ENCODE peak calls at places on chromosome 7, in eight cellular contexts. H, P, E, O, Q, Z, S and U are unnamed samples.

GRCh38 chr7:84354866-84355265 is 160.3 kb upstream of the SEMA3A start:
- DNase-seq in Q (no peak), S (no peak), E (peak), P (no peak), O (no peak), Z (no peak), H (no peak), U (no peak)

GRCh38 chr7:4706384-4707032 is 24.4 kb downstream of the FOXK1 start:
- DNase-seq in O (no peak), E (peak), S (no peak), H (no peak), Q (no peak), Z (no peak), P (no peak), U (no peak)

GRCh38 chr7:157686285-157686894 is 349.6 kb downstream of the DNAJB6 start:
- DNase-seq in S (peak), P (no peak), H (no peak), Z (no peak), Q (no peak), E (no peak), O (no peak), U (no peak)

GRCh38 chr7:29924684-29925083 is 64.9 kb downstream of the SCRN1 start:
- DNase-seq in O (no peak), E (no peak), P (no peak), Q (no peak), S (no peak), Z (no peak), H (no peak), U (no peak)

GRCh38 chr7:47253650-47254080 is 328.2 kb downstream of the TNS3 start:
- DNase-seq in Z (no peak), H (no peak), P (peak), O (peak), Q (peak), E (peak), S (no peak), U (peak)

GRCh38 chr7:36261019-36261754 is 108.1 kb downstream of the EEPD1 start:
- DNase-seq in S (no peak), Q (no peak), E (peak), P (no peak), H (no peak), O (no peak), Z (no peak), U (no peak)

GRCh38 chr7:47709051-47709450 is 127.1 kb upstream of the TNS3 start:
- DNase-seq in P (no peak), E (no peak), Z (no peak), S (no peak), Q (no peak), H (no peak), O (peak), U (no peak)

GRCh38 chr7:100568936-100569844 is 4.5 kb downstream of the SAP25 start:
- DNase-seq in H (peak), Q (no peak), Z (peak), E (no peak), S (no peak), O (peak), P (no peak), U (peak)

GRCh38 chr7:90192876-90193765 is 18.4 kb upstream of the STEAP2 start:
- DNase-seq in H (no peak), Z (no peak), S (no peak), P (no peak), O (no peak), Q (no peak), E (peak), U (no peak)

GRCh38 chr7:46344533-46344932 is 423.5 kb upstream of the IGFBP3 start:
- DNase-seq in Q (no peak), O (no peak), Z (no peak), P (no peak), E (no peak), H (no peak), S (no peak), U (no peak)

GRCh38 chr7:66907731-66908130 is 13.3 kb upstream of the TMEM248 start:
- DNase-seq in P (no peak), E (no peak), Z (no peak), Q (no peak), O (no peak), H (no peak), S (no peak), U (no peak)

GRCh38 chr7:2016021-2016631 is 216.6 kb downstream of the MAD1L1 start:
- DNase-seq in Z (no peak), H (no peak), E (no peak), P (no peak), Q (no peak), S (peak), O (no peak), U (peak)

GRCh38 chr7:127667017-127667670 is 15.2 kb downstream of the SND1 start:
- DNase-seq in Q (no peak), E (peak), H (no peak), S (no peak), O (no peak), Z (no peak), P (no peak), U (no peak)

GRCh38 chr7:76131872-76132271 is 69.8 kb upstream of the SRRM3 start:
- DNase-seq in H (no peak), O (no peak), Z (no peak), S (no peak), E (no peak), Q (no peak), P (no peak), U (no peak)

GRCh38 chr7:37916673-37917660 is at the start of gene SFRP4:
- DNase-seq in Z (no peak), O (peak), H (no peak), P (peak), E (peak), S (peak), Q (peak), U (peak)

GRCh38 chr7:125934539-125934938 is 1004.9 kb upstream of the POT1 start:
- DNase-seq in O (no peak), P (no peak), Q (no peak), Z (no peak), E (no peak), H (no peak), S (no peak), U (no peak)

GRCh38 chr7:6218324-6218723 is 54.1 kb downstream of the CYTH3 start:
- DNase-seq in H (no peak), Q (no peak), O (no peak), S (no peak), E (no peak), P (no peak), Z (no peak), U (no peak)

GRCh38 chr7:42192851-42193456 is 44.1 kb downstream of the GLI3 start:
- DNase-seq in S (no peak), E (peak), Z (no peak), H (no peak), Q (no peak), O (no peak), P (no peak), U (no peak)

GRCh38 chr7:155788616-155789000 is 23.7 kb downstream of the SHH start:
- DNase-seq in O (no peak), H (no peak), Z (no peak), P (no peak), Q (no peak), E (no peak), S (peak), U (no peak)

GRCh38 chr7:6234384-6234783 is 38.0 kb downstream of the CYTH3 start:
- DNase-seq in O (no peak), Q (no peak), E (no peak), H (no peak), P (no peak), Z (no peak), S (no peak), U (no peak)

GRCh38 chr7:136942396-136942795 is 73.9 kb downstream of the CHRM2 start:
- DNase-seq in H (no peak), P (no peak), O (no peak), E (no peak), Q (no peak), Z (no peak), S (no peak), U (no peak)

GRCh38 chr7:31633894-31634494 is 53.0 kb upstream of the PPP1R17 start:
- DNase-seq in O (peak), P (peak), E (peak), S (no peak), Z (peak), H (peak), Q (peak), U (no peak)

GRCh38 chr7:158606111-158606510 is 18.5 kb upstream of the PTPRN2 start:
- DNase-seq in S (no peak), H (no peak), P (no peak), E (no peak), Q (no peak), Z (no peak), O (no peak), U (no peak)

GRCh38 chr7:31919678-31920369 is 150.4 kb downstream of the PDE1C start:
- DNase-seq in H (no peak), P (no peak), Z (no peak), O (no peak), Q (no peak), E (no peak), S (no peak), U (no peak)

GRCh38 chr7:117127585-117128168 is 174.4 kb downstream of the ST7 start:
- DNase-seq in S (no peak), Q (peak), H (peak), P (no peak), Z (no peak), E (peak), O (peak), U (no peak)

GRCh38 chr7:23490357-23491131 is 20.3 kb upstream of the IGF2BP3 start:
- DNase-seq in Z (no peak), H (no peak), E (no peak), S (peak), P (no peak), O (peak), Q (peak), U (no peak)

GRCh38 chr7:130912086-130912909 is 178.3 kb upstream of the KLF14 start:
- DNase-seq in Z (no peak), P (no peak), H (no peak), O (peak), Q (no peak), S (no peak), E (peak), U (no peak)

GRCh38 chr7:112135815-112136706 is 70.1 kb downstream of the DOCK4 start:
- DNase-seq in H (no peak), Q (no peak), Z (no peak), E (no peak), P (no peak), S (no peak), O (no peak), U (no peak)

GRCh38 chr7:2175091-2175490 is 57.7 kb downstream of the MAD1L1 start:
- DNase-seq in E (no peak), P (no peak), Z (no peak), S (no peak), O (no peak), H (no peak), Q (no peak), U (no peak)

GRCh38 chr7:123242467-123243097 is 42.8 kb upstream of the SLC13A1 start:
- DNase-seq in Q (no peak), E (no peak), H (no peak), Z (no peak), S (no peak), P (no peak), O (no peak), U (no peak)

GRCh38 chr7:117827861-117828260 is 45.4 kb downstream of the CTTNBP2 start:
- DNase-seq in P (no peak), S (no peak), Z (no peak), H (no peak), Q (no peak), E (peak), O (no peak), U (no peak)

GRCh38 chr7:130008941-130009847 is 42.0 kb downstream of the ZC3HC1 start:
- DNase-seq in H (peak), Z (peak), E (peak), P (peak), S (peak), O (peak), Q (no peak), U (no peak)

GRCh38 chr7:133053321-133053891 is 28.5 kb downstream of the CHCHD3 start:
- DNase-seq in E (peak), H (no peak), S (no peak), O (no peak), Q (peak), Z (no peak), P (peak), U (no peak)

GRCh38 chr7:157622000-157622399 is 285.2 kb downstream of the DNAJB6 start:
- DNase-seq in H (no peak), Z (no peak), Q (no peak), S (no peak), O (no peak), P (no peak), E (no peak), U (no peak)

GRCh38 chr7:112162161-112163020 is 43.8 kb downstream of the DOCK4 start:
- DNase-seq in H (no peak), E (peak), Z (no peak), O (peak), Q (peak), P (peak), S (no peak), U (peak)

GRCh38 chr7:132815696-132816334 is 239.5 kb upstream of the PLXNA4 start:
- DNase-seq in O (no peak), E (peak), Q (no peak), Z (no peak), P (no peak), S (no peak), H (no peak), U (no peak)

GRCh38 chr7:46934198-46934825 is 647.6 kb downstream of the TNS3 start:
- DNase-seq in O (no peak), P (no peak), S (no peak), E (peak), H (no peak), Z (no peak), Q (no peak), U (no peak)

GRCh38 chr7:131556055-131556911 is at the start of gene PODXL:
- DNase-seq in E (peak), O (peak), P (peak), Q (peak), S (peak), Z (peak), H (peak), U (peak)

GRCh38 chr7:98280296-98280695 is 1.2 kb upstream of the BRI3 start:
- DNase-seq in H (no peak), Q (no peak), P (no peak), Z (no peak), O (no peak), S (no peak), E (no peak), U (no peak)

GRCh38 chr7:98278936-98279335 is 2.5 kb upstream of the BRI3 start:
- DNase-seq in Q (no peak), H (no peak), E (no peak), Z (no peak), P (no peak), O (no peak), S (no peak), U (no peak)

GRCh38 chr7:98281757-98282652 is 519 bp downstream of the BRI3 start:
- DNase-seq in Q (peak), H (peak), O (peak), P (no peak), Z (peak), S (peak), E (no peak), U (peak)

GRCh38 chr7:98282727-98283126 is 1.2 kb downstream of the BRI3 start:
- DNase-seq in H (no peak), P (no peak), Z (no peak), Q (no peak), S (no peak), E (no peak), O (no peak), U (no peak)

DNA sequence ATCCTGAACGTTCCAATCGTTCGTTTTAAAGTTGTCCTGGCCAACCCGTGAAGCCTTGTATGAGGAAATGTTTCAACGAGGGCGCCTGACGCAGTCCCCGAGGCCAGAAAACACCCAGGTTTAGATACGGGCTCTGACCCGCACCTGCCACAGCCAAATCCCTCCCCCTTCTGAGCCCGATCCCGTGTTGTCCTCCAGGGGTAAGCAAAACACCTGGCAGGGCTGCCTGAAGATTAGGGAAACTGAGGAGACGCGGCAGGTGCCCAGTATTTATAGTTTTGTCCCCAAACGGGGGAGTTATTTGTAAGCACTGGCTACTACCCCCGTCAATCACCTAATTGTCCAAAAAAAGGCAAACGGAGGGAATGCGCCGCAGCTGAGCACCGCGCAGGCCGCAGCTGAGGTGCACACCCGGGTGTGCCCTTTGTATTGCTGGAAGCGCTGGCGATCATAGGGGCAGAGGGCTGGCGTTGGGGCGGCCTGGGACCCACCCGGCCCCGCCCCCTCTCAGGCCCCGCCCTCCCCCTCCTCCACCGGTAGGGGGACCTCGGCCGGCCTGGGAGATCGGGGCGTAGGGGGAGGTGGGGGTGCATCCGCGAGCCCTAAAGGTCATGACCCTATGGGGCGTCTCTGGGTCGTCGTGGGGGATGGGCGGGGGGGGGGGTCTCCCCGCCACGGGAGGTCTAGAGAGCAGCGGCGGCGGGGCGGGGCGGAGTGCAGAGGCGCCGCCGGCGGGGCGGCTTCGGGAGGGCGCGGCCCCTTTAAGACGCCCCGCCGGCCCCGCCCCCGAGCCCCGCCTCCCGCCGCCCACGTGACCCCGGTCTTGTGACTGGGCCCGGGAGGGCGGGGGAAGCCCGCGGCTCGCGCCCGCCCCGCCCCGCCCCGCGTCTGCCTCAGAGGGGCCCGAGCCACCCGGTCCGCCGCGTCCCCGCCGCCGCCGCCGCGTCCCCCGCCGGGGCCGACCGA is at the start of gene BRI3:
- DNase-seq in Z (peak), O (peak), Q (peak), H (peak), S (peak), E (peak), P (peak), U (peak)
- TF ChIP-seq CTCF in Z (no peak), O (no peak), Q (no peak), H (no peak), S (peak), E (no peak), P (no peak), U (no peak)

DNA sequence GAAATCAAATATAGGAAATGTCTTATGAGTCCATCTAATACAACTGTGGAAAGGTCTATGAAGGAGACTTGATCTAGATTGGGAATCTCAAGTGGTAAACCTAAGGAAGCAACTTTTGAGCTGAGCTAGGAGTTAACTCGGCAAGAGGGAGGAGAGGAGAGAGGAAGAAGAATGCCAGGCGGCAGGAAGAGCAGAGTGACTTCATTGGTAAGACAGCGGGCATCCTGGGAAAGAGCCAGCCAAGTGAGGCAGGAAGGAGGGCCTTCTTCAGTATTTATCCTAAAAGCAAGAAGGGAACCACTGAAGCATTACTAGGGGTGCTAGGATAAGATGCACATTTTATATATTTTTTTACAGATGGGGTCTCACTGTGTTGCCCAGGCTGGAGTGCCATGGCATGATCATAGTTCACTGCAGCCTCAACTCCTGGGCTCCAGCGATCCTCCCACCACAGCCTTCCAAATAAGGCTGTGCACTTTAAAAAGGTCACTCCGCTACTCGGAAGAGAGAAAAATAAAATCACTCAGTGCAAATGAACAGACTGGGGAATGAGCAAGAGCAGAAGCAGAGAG is 2.0 kb downstream of the BCL7B start:
- DNase-seq in H (no peak), O (no peak), S (no peak), Q (no peak), Z (no peak), P (no peak), E (no peak), U (no peak)
- TF ChIP-seq POLR2A in H (no peak), O (no peak), S (no peak), Q (no peak), Z (no peak), P (no peak), E (no peak), U (no peak)

GRCh38 chr7:20488850-20489249 is 126.6 kb upstream of the ABCB5 start:
- DNase-seq in Z (no peak), O (no peak), S (no peak), H (no peak), P (no peak), E (no peak), Q (no peak), U (no peak)
- H3K27ac ChIP-seq in Z (no peak), O (no peak), S (no peak), H (no peak), P (no peak), E (no peak), Q (no peak), U (no peak)

GRCh38 chr7:69186974-69187373 is 411.3 kb upstream of the AUTS2 start:
- DNase-seq in P (no peak), H (no peak), Q (no peak), O (no peak), S (no peak), E (no peak), Z (no peak), U (no peak)

GRCh38 chr7:69190025-69190424 is 408.2 kb upstream of the AUTS2 start:
- DNase-seq in H (no peak), E (no peak), S (no peak), Z (no peak), O (no peak), P (no peak), Q (no peak), U (no peak)

GRCh38 chr7:69189406-69189805 is 408.9 kb upstream of the AUTS2 start:
- DNase-seq in O (no peak), Z (no peak), S (no peak), H (no peak), P (no peak), Q (no peak), E (no peak), U (no peak)

GRCh38 chr7:69185170-69185569 is 413.1 kb upstream of the AUTS2 start:
- DNase-seq in Q (no peak), H (no peak), Z (no peak), P (no peak), O (no peak), S (no peak), E (no peak), U (no peak)

GRCh38 chr7:69187824-69188335 is 410.4 kb upstream of the AUTS2 start:
- DNase-seq in S (no peak), H (no peak), E (no peak), O (no peak), Q (no peak), Z (no peak), P (no peak), U (no peak)
- TF ChIP-seq CTCF in S (no peak), H (no peak), E (no peak), O (no peak), Q (no peak), Z (no peak), P (no peak), U (no peak)

GRCh38 chr7:8261711-8262695 is at the start of gene ICA1:
- DNase-seq in E (no peak), S (peak), Z (peak), Q (peak), H (peak), P (peak), O (peak), U (peak)
- TF ChIP-seq POLR2A in E (no peak), S (peak), Z (peak), Q (no peak), H (no peak), P (no peak), O (peak), U (peak)

GRCh38 chr7:151228024-151228866 is 1.2 kb upstream of the ABCF2 start:
- DNase-seq in H (no peak), Q (no peak), S (peak), E (no peak), P (no peak), O (no peak), Z (no peak), U (no peak)

GRCh38 chr7:151225948-151226510 is 976 bp downstream of the ABCF2 start:
- DNase-seq in O (no peak), Q (no peak), P (no peak), S (no peak), E (no peak), Z (no peak), H (no peak), U (no peak)

GRCh38 chr7:151229249-151229648 is 2.2 kb upstream of the ABCF2 start:
- DNase-seq in Z (no peak), E (no peak), S (peak), Q (no peak), H (no peak), P (no peak), O (no peak), U (no peak)

GRCh38 chr7:151226875-151227782 is at the start of gene ABCF2:
- DNase-seq in Z (peak), H (peak), P (peak), S (peak), O (peak), E (peak), Q (peak), U (peak)

GRCh38 chr7:151226560-151226874 is 488 bp downstream of the ABCF2 start:
- DNase-seq in Z (no peak), P (no peak), S (no peak), O (no peak), H (no peak), Q (no peak), E (no peak), U (no peak)
- H3K27ac ChIP-seq in Z (peak), P (peak), S (peak), O (peak), H (peak), Q (peak), E (peak), U (no peak)